ENCODE peak calls at places on chromosomes 1 and 21, in four cellular contexts. T is NCI-H1436; V is stimulated activated CD4-positive, alpha-beta T cell treated with anti-CD3 and anti-CD28 coated beads, TNF-alpha, amount 100 ng/mL, for 4 hours; Z is right lobe of liver. J is an unnamed sample.

GRCh38 chr1:110492573-110492972 is 26.4 kb downstream of the KCNA10 start:
- DNase-seq in T (no peak), Z (no peak), V (no peak), J (no peak)

GRCh38 chr21:42837421-42838211 is 41.7 kb downstream of the WDR4 start:
- DNase-seq in Z (peak), T (no peak), V (no peak), J (no peak)

GRCh38 chr1:151197863-151198253 is 494 bp upstream of the PIP5K1A start:
- DNase-seq in Z (no peak), T (no peak), V (no peak), J (no peak)

GRCh38 chr1:64100791-64101190 is 102.6 kb upstream of the UBE2U start:
- DNase-seq in Z (no peak), V (no peak), T (no peak), J (no peak)

GRCh38 chr1:12230549-12231275 is 882 bp downstream of the VPS13D start:
- DNase-seq in T (no peak), Z (peak), V (no peak), J (no peak)

GRCh38 chr1:245730796-245731195 is 576.0 kb downstream of the KIF26B start:
- DNase-seq in T (no peak), Z (no peak), V (no peak), J (no peak)

GRCh38 chr1:208536176-208536575 is 292.0 kb upstream of the PLXNA2 start:
- DNase-seq in T (no peak), V (no peak), Z (no peak), J (no peak)

GRCh38 chr1:146032613-146033219 is 11.2 kb upstream of the HJV start:
- DNase-seq in Z (no peak), T (peak), V (no peak), J (peak)

GRCh38 chr1:169207825-169208520 is 101.5 kb downstream of the ATP1B1 start:
- DNase-seq in Z (no peak), T (no peak), V (no peak), J (no peak)

GRCh38 chr1:160047116-160047991 is 15.6 kb upstream of the PIGM start:
- DNase-seq in Z (no peak), T (no peak), V (no peak), J (no peak)

GRCh38 chr1:237270338-237270737 is 228.4 kb downstream of the RYR2 start:
- DNase-seq in T (no peak), Z (no peak), V (no peak), J (no peak)

GRCh38 chr1:184379111-184379752 is 7.6 kb upstream of the C1orf21 start:
- DNase-seq in T (no peak), Z (no peak), V (no peak), J (peak)

J was measured in NCI-H526 treated with DMSO at 0.1 percent for 48 hours.